ENCODE peak calls at places on chromosome 19, in six cellular contexts. G is dorsolateral prefrontal cortex, X is AG04450, J is endodermal cell, M is PC-9, V is Peyer's patch. F is an unnamed sample.
A peak's percentile ranks its signal among the peaks of the same experiment; 100 is the strongest.

GRCh38 chr19:19077103-19077502 is 13.3 kb downstream of the SLC25A42 start:
- DNase-seq in G (no peak), X (no peak), J (no peak), M (no peak), V (no peak), F (no peak)

GRCh38 chr19:32268381-32268780 is 77.0 kb upstream of the ZNF507 start:
- DNase-seq in G (no peak), X (no peak), J (no peak), M (no peak), V (no peak), F (no peak)

GRCh38 chr19:54190942-54191670 is at the start of gene TSEN34:
- DNase-seq in G (no peak), X (no peak), J (peak; percentile 94), M (peak; percentile 93), V (peak; percentile 95), F (peak; percentile 95)

GRCh38 chr19:29694669-29695627 is 20.1 kb downstream of the C19orf12 start:
- DNase-seq in G (peak; percentile 89), X (no peak), J (peak; percentile 95), M (peak; percentile 47), V (peak; percentile 91), F (peak; percentile 89)

GRCh38 chr19:45125975-45126493 is 33.1 kb downstream of the PPP1R37 start:
- DNase-seq in G (peak; percentile 61), X (peak; percentile 8), J (peak; percentile 97), M (peak; percentile 64), V (peak; percentile 88), F (peak; percentile 82)

GRCh38 chr19:9622531-9622930 is 1.5 kb upstream of the ZNF561 start:
- DNase-seq in G (no peak), X (no peak), J (no peak), M (no peak), V (no peak), F (no peak)

GRCh38 chr19:12838893-12839656 is 760 bp downstream of the MAST1 start:
- DNase-seq in G (peak; percentile 54), X (no peak), J (peak; percentile 52), M (no peak), V (no peak), F (no peak)

GRCh38 chr19:17847538-17848366 is at the start of gene JAK3:
- DNase-seq in G (peak; percentile 45), X (no peak), J (peak; percentile 97), M (no peak), V (peak; percentile 89), F (no peak)

GRCh38 chr19:31519216-31519615 is 170.0 kb upstream of the TSHZ3 start:
- DNase-seq in G (no peak), X (no peak), J (no peak), M (no peak), V (no peak), F (no peak)

GRCh38 chr19:7507884-7508283 is 8.0 kb upstream of the ZNF358 start:
- DNase-seq in G (peak; percentile 39), X (peak; percentile 37), J (peak; percentile 96), M (peak; percentile 97), V (peak; percentile 92), F (peak; percentile 89)

GRCh38 chr19:43624933-43625332 is 5.5 kb upstream of the ZNF428 start:
- DNase-seq in G (no peak), X (no peak), J (peak; percentile 98), M (no peak), V (peak; percentile 91), F (peak; percentile 83)

GRCh38 chr19:44774614-44775013 is 3.1 kb upstream of the CBLC start:
- DNase-seq in G (no peak), X (no peak), J (no peak), M (no peak), V (no peak), F (no peak)

GRCh38 chr19:53432088-53432661 is 391 bp downstream of the ZNF761 start:
- DNase-seq in G (no peak), X (no peak), J (peak; percentile 75), M (no peak), V (no peak), F (peak; percentile 75)

GRCh38 chr19:7663711-7664110 is 5.1 kb upstream of the RETN start:
- DNase-seq in G (no peak), X (no peak), J (no peak), M (no peak), V (no peak), F (no peak)

DNA sequence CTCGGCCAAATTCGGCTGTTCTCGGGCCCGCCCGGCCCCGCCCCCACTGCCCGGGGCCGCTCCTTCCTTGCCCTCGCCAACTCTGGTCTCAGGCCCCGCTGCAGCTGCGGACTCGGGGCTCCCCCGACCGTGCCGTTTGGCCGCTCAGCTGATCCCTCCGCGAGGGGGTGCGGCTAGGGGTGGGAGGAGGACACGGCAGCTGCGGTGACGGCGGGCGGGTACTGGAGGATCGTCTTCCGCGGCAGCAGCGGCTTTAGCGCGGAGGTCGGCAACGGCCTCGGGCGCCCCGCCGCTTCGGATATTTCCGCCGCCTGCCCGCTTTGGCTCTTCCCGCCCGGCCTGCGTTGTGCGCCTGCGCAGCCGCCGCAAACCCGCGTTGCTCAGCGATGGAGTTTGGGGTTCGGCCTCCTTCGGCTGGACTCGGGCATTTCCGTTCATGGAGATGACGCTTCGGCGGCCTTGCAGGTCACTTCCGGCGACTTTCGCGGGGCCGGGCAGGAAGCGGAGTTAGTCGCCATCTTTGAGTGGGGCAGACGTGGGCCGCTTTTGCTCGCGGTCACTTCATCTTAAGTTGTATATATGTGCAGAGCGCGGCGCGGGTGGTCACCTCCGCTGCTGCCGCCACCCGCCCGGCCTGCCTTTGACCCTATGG is 338 bp upstream of the UBE2M start:
- DNase-seq in G (peak; percentile 97), X (peak; percentile 97), J (peak; percentile 100), M (no peak), V (peak; percentile 100), F (peak; percentile 100)
- TF ChIP-seq CTCF in G (peak; percentile 5), X (no peak), J (no peak), M (no peak), V (no peak), F (no peak)

GRCh38 chr19:50777830-50778303 is 7.6 kb downstream of the GPR32 start:
- DNase-seq in G (no peak), X (no peak), J (peak; percentile 89), M (no peak), V (no peak), F (no peak)

GRCh38 chr19:50778906-50779430 is 8.7 kb downstream of the GPR32 start:
- DNase-seq in G (no peak), X (no peak), J (no peak), M (no peak), V (no peak), F (no peak)

GRCh38 chr19:50779504-50780457 is 9.5 kb downstream of the GPR32 start:
- DNase-seq in G (no peak), X (no peak), J (no peak), M (no peak), V (no peak), F (no peak)

GRCh38 chr19:50776131-50776530 is 5.9 kb downstream of the GPR32 start:
- DNase-seq in G (no peak), X (no peak), J (no peak), M (no peak), V (no peak), F (no peak)

GRCh38 chr19:50777261-50777660 is 7.0 kb downstream of the GPR32 start:
- DNase-seq in G (no peak), X (no peak), J (no peak), M (no peak), V (no peak), F (no peak)
- H3K27me3 ChIP-seq in G (peaks cover 3% of the 10 kb centered on the region), X (peaks cover 29% of the 10 kb centered on the region), J (peaks cover 39% of the 10 kb centered on the region), M (peaks cover 91% of the 10 kb centered on the region), V (no peaks in the 10 kb centered on the region), F (peaks cover 52% of the 10 kb centered on the region)

DNA sequence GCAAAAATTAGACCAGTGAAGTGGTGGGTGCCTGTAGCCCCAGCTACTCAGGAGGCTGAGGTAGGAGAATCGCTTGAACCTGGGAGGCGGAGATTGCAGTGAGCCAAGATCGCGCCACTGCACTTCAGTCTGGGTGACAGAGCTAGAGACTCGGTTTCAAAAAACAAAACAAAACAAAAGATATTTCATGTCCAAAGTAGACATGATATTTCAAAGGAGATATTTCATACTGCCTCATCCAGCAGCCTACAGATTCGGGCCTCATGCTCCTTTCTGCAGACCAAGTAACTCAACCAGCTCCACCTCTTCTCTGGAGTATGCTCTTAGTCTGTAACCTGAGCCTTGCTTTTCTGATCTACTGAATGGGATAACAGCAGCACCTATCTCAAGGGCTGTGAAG is 15.0 kb downstream of the ZC3H4 start:
- DNase-seq in G (no peak), X (no peak), J (no peak), M (no peak), V (no peak), F (no peak)
- H3K27ac ChIP-seq in G (peak overlapping the region; percentile 73), X (no peak overlapping the region), J (no peak overlapping the region), M (peak overlapping the region; percentile 77), V (peak overlapping the region; percentile 92), F (peak overlapping the region; percentile 25)

DNA sequence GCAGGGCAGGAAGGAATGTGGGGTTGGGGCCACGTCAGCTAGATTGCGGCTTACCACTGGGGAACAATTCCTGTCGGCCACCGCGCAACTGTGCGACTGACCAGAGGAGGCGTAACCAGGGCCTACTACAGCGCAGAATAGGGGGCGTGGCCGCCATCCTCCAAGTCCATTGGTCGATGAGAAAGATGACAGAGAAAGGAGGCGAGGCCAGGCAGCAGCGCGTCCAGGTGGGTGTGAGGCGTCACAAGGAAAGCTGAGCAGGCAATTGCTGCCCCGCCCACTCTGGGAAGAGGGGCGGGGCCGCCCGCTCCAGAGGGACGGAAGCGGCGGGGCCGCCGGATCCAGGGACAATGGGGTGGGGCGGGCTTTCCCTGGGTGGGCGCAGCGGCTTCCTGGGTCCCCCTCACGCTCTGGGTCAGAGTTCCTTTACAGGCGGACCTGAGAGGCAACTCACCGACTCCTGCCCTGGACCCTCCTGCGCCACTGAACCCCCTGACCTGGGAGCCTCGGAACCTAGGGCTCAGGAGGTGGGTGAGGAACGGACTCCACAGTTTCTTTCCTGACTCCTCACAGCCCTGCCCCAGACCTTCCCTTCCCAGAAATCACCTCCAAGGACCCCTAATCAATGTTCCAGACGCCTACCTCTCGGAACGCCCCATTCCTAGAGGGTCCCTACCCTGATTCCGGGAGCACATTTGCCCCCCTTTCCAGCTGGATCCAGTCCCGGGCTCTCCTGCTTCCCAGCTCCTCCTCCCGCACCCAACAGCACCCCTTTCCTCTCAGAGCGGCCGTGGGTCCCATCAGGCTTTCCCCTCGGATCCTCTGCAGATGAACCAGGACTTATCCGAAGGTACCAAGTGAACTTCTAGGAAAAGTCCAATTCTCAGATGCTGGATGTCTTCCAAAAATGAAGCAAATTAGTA is 101.5 kb upstream of the ZNF492 start:
- DNase-seq in G (peak; percentile 82), X (no peak), J (no peak), M (no peak), V (peak; percentile 61), F (peak; percentile 81)
- TF ChIP-seq CTCF in G (no peak), X (no peak), J (no peak), M (no peak), V (no peak), F (no peak)

DNA sequence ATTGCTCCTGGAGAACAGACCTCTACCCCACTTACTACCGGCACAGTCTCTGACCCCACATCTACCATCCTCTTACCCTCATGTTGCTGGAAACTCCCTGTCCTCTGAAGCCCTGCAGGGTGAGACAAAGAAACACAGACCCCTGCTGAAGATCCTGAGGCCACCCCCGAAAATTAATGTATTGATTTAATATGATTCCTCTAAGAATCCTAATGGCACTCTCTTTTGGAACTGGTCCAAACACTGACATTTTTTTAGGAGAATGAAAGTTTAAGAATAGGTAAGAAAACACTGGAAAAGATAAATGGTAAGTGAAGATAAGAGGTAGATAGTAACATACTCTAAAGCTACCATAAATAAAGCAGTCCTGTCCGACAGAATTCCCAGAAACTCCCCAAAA is 5.3 kb downstream of the DMKN start:
- DNase-seq in G (no peak), X (no peak), J (no peak), M (no peak), V (no peak), F (no peak)
- H3K27me3 ChIP-seq in G (no peaks in the 10 kb centered on the region), X (peaks cover 50% of the 10 kb centered on the region), J (no peaks in the 10 kb centered on the region), M (no peaks in the 10 kb centered on the region), V (no peaks in the 10 kb centered on the region), F (peaks cover 15% of the 10 kb centered on the region)

GRCh38 chr19:16364231-16364865 is 39.7 kb downstream of the KLF2 start:
- DNase-seq in G (no peak), X (no peak), J (no peak), M (no peak), V (no peak), F (no peak)
- H3K27ac ChIP-seq in G (no peak overlapping the region), X (no peak overlapping the region), J (no peak overlapping the region), M (no peak overlapping the region), V (no peak overlapping the region), F (no peak overlapping the region)